ENCODE peak calls at places on chromosomes 5 and 9, in four cellular contexts. One of them, this sample, is unnamed.

GRCh38 chr5:50657044-50657443 is 9.4 kb upstream of the PARP8 start:
- DNase-seq in HepG2: no peak
- DNase-seq in GM12878: no peak
- DNase-seq in K562: no peak
- DNase-seq in this sample: no peak

GRCh38 chr5:172312286-172312685 is 28.7 kb upstream of the UBTD2 start:
- DNase-seq in K562: no peak
- DNase-seq in GM12878: no peak
- DNase-seq in HepG2: no peak
- DNase-seq in this sample: no peak

GRCh38 chr5:160621503-160621902 is 199.8 kb downstream of the PTTG1 start:
- DNase-seq in GM12878: no peak
- DNase-seq in HepG2: no peak
- DNase-seq in K562: no peak
- DNase-seq in this sample: no peak

GRCh38 chr5:142716963-142717362 is 31.1 kb upstream of the FGF1 start:
- DNase-seq in K562: no peak
- DNase-seq in HepG2: peak; percentile 54
- DNase-seq in GM12878: no peak
- DNase-seq in this sample: peak; percentile 70

GRCh38 chr9:89318123-89319014 is at the start of gene SECISBP2:
- DNase-seq in GM12878: peak; percentile 79
- DNase-seq in K562: peak; percentile 77
- DNase-seq in HepG2: peak; percentile 93
- DNase-seq in this sample: peak; percentile 94

GRCh38 chr9:129258823-129259301 is 80.8 kb upstream of the IER5L start:
- DNase-seq in GM12878: no peak
- DNase-seq in K562: no peak
- DNase-seq in HepG2: no peak
- DNase-seq in this sample: no peak

GRCh38 chr9:77616191-77616590 is 31.9 kb downstream of the GNA14 start:
- DNase-seq in K562: no peak
- DNase-seq in HepG2: no peak
- DNase-seq in GM12878: no peak
- DNase-seq in this sample: no peak

GRCh38 chr9:130347931-130348330 is 82.4 kb downstream of the HMCN2 start:
- DNase-seq in GM12878: no peak
- DNase-seq in K562: no peak
- DNase-seq in HepG2: no peak
- DNase-seq in this sample: no peak

GRCh38 chr5:146592342-146592741 is 76.4 kb upstream of the GPR151 start:
- DNase-seq in K562: no peak
- DNase-seq in GM12878: no peak
- DNase-seq in HepG2: no peak
- DNase-seq in this sample: no peak

DNA sequence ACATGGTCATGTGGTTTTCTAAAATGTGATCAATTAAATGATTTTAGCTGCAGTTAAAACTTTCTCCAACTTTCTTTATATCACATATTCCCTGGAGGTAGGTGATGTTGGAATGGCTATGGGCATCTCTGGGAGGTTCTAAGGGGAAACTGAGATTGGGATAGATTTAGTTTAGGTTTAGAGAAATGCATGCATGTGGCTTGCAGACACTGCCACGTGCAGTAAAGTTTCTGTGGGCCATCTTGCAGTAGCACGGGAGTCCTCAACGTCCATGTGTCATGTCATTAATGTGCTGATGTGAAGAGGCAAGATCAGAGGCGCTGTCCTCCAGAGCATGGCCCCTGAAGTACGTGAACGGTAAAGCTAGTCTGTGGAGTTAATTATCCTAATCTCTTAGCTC is 532.7 kb downstream of the SEMA5A start:
- DNase-seq in K562: no peak
- DNase-seq in GM12878: no peak
- DNase-seq in HepG2: no peak
- DNase-seq in this sample: no peak
- TF ChIP-seq GABPA in K562: no peak
- TF ChIP-seq GABPA in GM12878: no peak
- TF ChIP-seq GABPA in HepG2: no peak
- TF ChIP-seq GABPA in this sample: no peak

DNA sequence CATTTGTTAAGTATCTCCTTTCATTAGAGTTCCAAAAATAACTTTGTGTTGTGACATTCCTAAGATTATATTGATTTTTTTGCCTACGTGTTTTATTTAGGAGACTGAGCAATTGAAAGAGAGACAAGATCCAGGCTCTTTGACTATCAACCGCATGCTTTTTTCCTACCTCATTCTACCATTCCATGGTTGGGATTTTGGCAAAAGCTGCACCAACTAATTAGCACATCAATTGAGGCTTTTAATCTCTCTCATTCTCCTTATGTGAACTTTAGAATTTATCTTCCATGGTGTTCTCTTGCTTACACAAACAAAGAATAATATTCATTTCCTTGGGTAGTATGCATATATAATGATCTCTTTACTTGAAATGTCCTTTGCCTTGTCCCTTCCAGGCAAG is 338.7 kb upstream of the SMC2 start:
- DNase-seq in GM12878: no peak
- DNase-seq in HepG2: no peak
- DNase-seq in K562: no peak
- DNase-seq in this sample: no peak
- TF ChIP-seq NFIC in GM12878: no peak
- TF ChIP-seq NFIC in HepG2: no peak
- TF ChIP-seq NFIC in K562: no peak
- TF ChIP-seq NFIC in this sample: no peak

GRCh38 chr9:106643211-106643930 is 219.6 kb upstream of the ZNF462 start:
- DNase-seq in GM12878: no peak
- DNase-seq in HepG2: no peak
- DNase-seq in K562: no peak
- DNase-seq in this sample: no peak
- TF ChIP-seq FOXM1 in GM12878: no peak
- TF ChIP-seq FOXM1 in HepG2: no peak
- TF ChIP-seq FOXM1 in K562: no peak
- TF ChIP-seq FOXM1 in this sample: no peak

GRCh38 chr5:8912106-8912505 is 633.8 kb downstream of the SEMA5A start:
- DNase-seq in K562: no peak
- DNase-seq in GM12878: no peak
- DNase-seq in HepG2: no peak
- DNase-seq in this sample: no peak

GRCh38 chr5:8908055-8908683 is 637.7 kb downstream of the SEMA5A start:
- DNase-seq in K562: peak; percentile 64
- DNase-seq in HepG2: no peak
- DNase-seq in GM12878: no peak
- DNase-seq in this sample: peak; percentile 41

GRCh38 chr5:8913522-8913921 is 632.4 kb downstream of the SEMA5A start:
- DNase-seq in HepG2: no peak
- DNase-seq in GM12878: no peak
- DNase-seq in K562: no peak
- DNase-seq in this sample: no peak
- TF ChIP-seq GABPA in HepG2: no peak
- TF ChIP-seq GABPA in GM12878: no peak
- TF ChIP-seq GABPA in K562: no peak
- TF ChIP-seq GABPA in this sample: no peak